ENCODE peak calls at places on chromosomes 12 and 14, in five cellular contexts. P, X, N, R and Q are unnamed samples.
A peak's percentile ranks its signal among the peaks of the same experiment; 100 is the strongest.

GRCh38 chr14:101505216-101505970 is 55.9 kb upstream of the DIO3 start:
- DNase-seq in P (no peak), X (no peak), N (no peak), R (no peak), Q (no peak)

GRCh38 chr12:7114008-7114407 is 5.0 kb upstream of the C1RL start:
- DNase-seq in P (no peak), X (no peak), N (no peak), R (no peak), Q (no peak)

GRCh38 chr12:6466184-6466573 is 4.3 kb downstream of the VAMP1 start:
- DNase-seq in P (no peak), X (no peak), N (no peak), R (no peak), Q (no peak)

GRCh38 chr12:48978291-48978740 is at the start of gene WNT1:
- DNase-seq in P (no peak), X (no peak), N (no peak), R (no peak), Q (no peak)

GRCh38 chr14:61549425-61549824 is 145.9 kb upstream of the HIF1A start:
- DNase-seq in P (no peak), X (peak; percentile 85), N (no peak), R (no peak), Q (no peak)

GRCh38 chr12:10214877-10215267 is 2.2 kb downstream of the GABARAPL1 start:
- DNase-seq in P (no peak), X (peak; percentile 27), N (no peak), R (no peak), Q (no peak)

GRCh38 chr12:76790564-76791552 is 26.9 kb downstream of the ZDHHC17 start:
- DNase-seq in P (peak; percentile 5), X (peak; percentile 50), N (no peak), R (no peak), Q (no peak)

GRCh38 chr12:101620762-101621133 is 26.0 kb downstream of the MYBPC1 start:
- DNase-seq in P (no peak), X (no peak), N (no peak), R (no peak), Q (no peak)

GRCh38 chr12:26264215-26264838 is 69.0 kb downstream of the SSPN start:
- DNase-seq in P (no peak), X (no peak), N (no peak), R (no peak), Q (no peak)

GRCh38 chr14:51018521-51018920 is 74.2 kb upstream of the PYGL start:
- DNase-seq in P (no peak), X (peak; percentile 52), N (no peak), R (no peak), Q (no peak)

GRCh38 chr12:47391566-47391965 is 311.8 kb upstream of the AMIGO2 start:
- DNase-seq in P (no peak), X (no peak), N (peak; percentile 50), R (no peak), Q (peak; percentile 75)

GRCh38 chr12:15650399-15651128 is 138.6 kb downstream of the EPS8 start:
- DNase-seq in P (no peak), X (no peak), N (no peak), R (no peak), Q (no peak)

GRCh38 chr14:63473194-63473788 is 69.9 kb downstream of the PPP2R5E start:
- DNase-seq in P (no peak), X (no peak), N (no peak), R (no peak), Q (no peak)

GRCh38 chr12:23342407-23342806 is 607.1 kb downstream of the SOX5 start:
- DNase-seq in P (no peak), X (no peak), N (no peak), R (no peak), Q (no peak)

GRCh38 chr14:74508844-74509428 is 15.4 kb downstream of the ISCA2 start:
- DNase-seq in P (no peak), X (no peak), N (no peak), R (no peak), Q (no peak)

GRCh38 chr12:6613015-6613775 is 6.0 kb upstream of the CHD4 start:
- DNase-seq in P (no peak), X (peak; percentile 76), N (no peak), R (peak; percentile 77), Q (no peak)

GRCh38 chr12:44972746-44973421 is 78.0 kb downstream of the DBX2 start:
- DNase-seq in P (no peak), X (peak; percentile 1), N (no peak), R (peak; percentile 33), Q (no peak)

GRCh38 chr12:122356192-122356635 is 66.3 kb downstream of the CLIP1 start:
- DNase-seq in P (peak; percentile 51), X (peak; percentile 86), N (peak; percentile 26), R (peak; percentile 12), Q (peak; percentile 64)